ENCODE peak calls at places on chromosomes 3 and 15, in seven cellular contexts. One of them, this sample, is unnamed.

GRCh38 chr3:160403796-160404510 is 4.5 kb downstream of the SMC4 start:
- DNase-seq in effector CD4-positive, alpha-beta T cell: no peak
- DNase-seq in GM13976: no peak
- DNase-seq in stimulated activated CD4-positive, alpha-beta T cell treated with anti-CD3 and anti-CD28 coated beads, Interleukin-2, amount 100 ng/mL, for 48 hours: no peak
- DNase-seq in EL: no peak
- DNase-seq in NCI-H460: no peak
- DNase-seq in NCI-H774: no peak
- DNase-seq in this sample: peak

GRCh38 chr3:73846951-73847350 is 222.2 kb upstream of the PDZRN3 start:
- DNase-seq in effector CD4-positive, alpha-beta T cell: no peak
- DNase-seq in GM13976: no peak
- DNase-seq in stimulated activated CD4-positive, alpha-beta T cell treated with anti-CD3 and anti-CD28 coated beads, Interleukin-2, amount 100 ng/mL, for 48 hours: no peak
- DNase-seq in EL: no peak
- DNase-seq in NCI-H460: no peak
- DNase-seq in NCI-H774: no peak
- DNase-seq in this sample: no peak

GRCh38 chr3:124467980-124468902 is 262.0 kb upstream of the UMPS start:
- DNase-seq in effector CD4-positive, alpha-beta T cell: no peak
- DNase-seq in GM13976: peak
- DNase-seq in stimulated activated CD4-positive, alpha-beta T cell treated with anti-CD3 and anti-CD28 coated beads, Interleukin-2, amount 100 ng/mL, for 48 hours: peak
- DNase-seq in EL: peak
- DNase-seq in NCI-H460: peak
- DNase-seq in NCI-H774: peak
- DNase-seq in this sample: peak

GRCh38 chr15:68201879-68202261 is 3.3 kb downstream of the CALML4 start:
- DNase-seq in effector CD4-positive, alpha-beta T cell: no peak
- DNase-seq in GM13976: no peak
- DNase-seq in stimulated activated CD4-positive, alpha-beta T cell treated with anti-CD3 and anti-CD28 coated beads, Interleukin-2, amount 100 ng/mL, for 48 hours: no peak
- DNase-seq in EL: no peak
- DNase-seq in NCI-H460: no peak
- DNase-seq in NCI-H774: no peak
- DNase-seq in this sample: no peak

GRCh38 chr15:74438696-74439316 is 5.0 kb upstream of the SEMA7A start:
- DNase-seq in effector CD4-positive, alpha-beta T cell: peak
- DNase-seq in GM13976: peak
- DNase-seq in stimulated activated CD4-positive, alpha-beta T cell treated with anti-CD3 and anti-CD28 coated beads, Interleukin-2, amount 100 ng/mL, for 48 hours: peak
- DNase-seq in EL: peak
- DNase-seq in NCI-H460: peak
- DNase-seq in NCI-H774: peak
- DNase-seq in this sample: peak

GRCh38 chr15:73956276-73957086 is 30.2 kb downstream of the LOXL1 start:
- DNase-seq in effector CD4-positive, alpha-beta T cell: no peak
- DNase-seq in GM13976: no peak
- DNase-seq in stimulated activated CD4-positive, alpha-beta T cell treated with anti-CD3 and anti-CD28 coated beads, Interleukin-2, amount 100 ng/mL, for 48 hours: no peak
- DNase-seq in EL: peak
- DNase-seq in NCI-H460: peak
- DNase-seq in NCI-H774: no peak
- DNase-seq in this sample: no peak

GRCh38 chr3:37957185-37957936 is 33.2 kb upstream of the VILL start:
- DNase-seq in effector CD4-positive, alpha-beta T cell: no peak
- DNase-seq in GM13976: no peak
- DNase-seq in stimulated activated CD4-positive, alpha-beta T cell treated with anti-CD3 and anti-CD28 coated beads, Interleukin-2, amount 100 ng/mL, for 48 hours: no peak
- DNase-seq in EL: no peak
- DNase-seq in NCI-H460: no peak
- DNase-seq in NCI-H774: no peak
- DNase-seq in this sample: no peak

GRCh38 chr3:150412599-150413069 is 4.5 kb downstream of the TSC22D2 start:
- DNase-seq in effector CD4-positive, alpha-beta T cell: no peak
- DNase-seq in GM13976: peak
- DNase-seq in stimulated activated CD4-positive, alpha-beta T cell treated with anti-CD3 and anti-CD28 coated beads, Interleukin-2, amount 100 ng/mL, for 48 hours: no peak
- DNase-seq in EL: peak
- DNase-seq in NCI-H460: no peak
- DNase-seq in NCI-H774: peak
- DNase-seq in this sample: peak

GRCh38 chr15:67149859-67150824 is 84.7 kb downstream of the SMAD3 start:
- DNase-seq in effector CD4-positive, alpha-beta T cell: no peak
- DNase-seq in GM13976: peak
- DNase-seq in stimulated activated CD4-positive, alpha-beta T cell treated with anti-CD3 and anti-CD28 coated beads, Interleukin-2, amount 100 ng/mL, for 48 hours: peak
- DNase-seq in EL: peak
- DNase-seq in NCI-H460: peak
- DNase-seq in NCI-H774: no peak
- DNase-seq in this sample: no peak

GRCh38 chr3:104785966-104786365 is 580.7 kb upstream of the ALCAM start:
- DNase-seq in effector CD4-positive, alpha-beta T cell: no peak
- DNase-seq in GM13976: no peak
- DNase-seq in stimulated activated CD4-positive, alpha-beta T cell treated with anti-CD3 and anti-CD28 coated beads, Interleukin-2, amount 100 ng/mL, for 48 hours: no peak
- DNase-seq in EL: peak
- DNase-seq in NCI-H460: no peak
- DNase-seq in NCI-H774: no peak
- DNase-seq in this sample: no peak

GRCh38 chr15:75002398-75002797 is 7.0 kb downstream of the SCAMP5 start:
- DNase-seq in effector CD4-positive, alpha-beta T cell: no peak
- DNase-seq in GM13976: no peak
- DNase-seq in stimulated activated CD4-positive, alpha-beta T cell treated with anti-CD3 and anti-CD28 coated beads, Interleukin-2, amount 100 ng/mL, for 48 hours: no peak
- DNase-seq in EL: no peak
- DNase-seq in NCI-H460: no peak
- DNase-seq in NCI-H774: no peak
- DNase-seq in this sample: no peak

GRCh38 chr3:152915695-152916094 is 80.8 kb downstream of the P2RY1 start:
- DNase-seq in effector CD4-positive, alpha-beta T cell: no peak
- DNase-seq in GM13976: no peak
- DNase-seq in stimulated activated CD4-positive, alpha-beta T cell treated with anti-CD3 and anti-CD28 coated beads, Interleukin-2, amount 100 ng/mL, for 48 hours: no peak
- DNase-seq in EL: no peak
- DNase-seq in NCI-H460: no peak
- DNase-seq in NCI-H774: no peak
- DNase-seq in this sample: no peak

GRCh38 chr3:42097166-42097946 is 6.2 kb downstream of the TRAK1 start:
- DNase-seq in effector CD4-positive, alpha-beta T cell: no peak
- DNase-seq in GM13976: no peak
- DNase-seq in stimulated activated CD4-positive, alpha-beta T cell treated with anti-CD3 and anti-CD28 coated beads, Interleukin-2, amount 100 ng/mL, for 48 hours: peak
- DNase-seq in EL: peak
- DNase-seq in NCI-H460: no peak
- DNase-seq in NCI-H774: no peak
- DNase-seq in this sample: no peak

GRCh38 chr3:14179114-14179465 is 473 bp downstream of the LSM3 start:
- DNase-seq in effector CD4-positive, alpha-beta T cell: no peak
- DNase-seq in GM13976: no peak
- DNase-seq in stimulated activated CD4-positive, alpha-beta T cell treated with anti-CD3 and anti-CD28 coated beads, Interleukin-2, amount 100 ng/mL, for 48 hours: no peak
- DNase-seq in EL: no peak
- DNase-seq in NCI-H460: no peak
- DNase-seq in NCI-H774: no peak
- DNase-seq in this sample: no peak

This sample was measured in T47D.